ENCODE peak calls at places on chromosomes 7 and 10, in five cellular contexts. One of them, this sample, is unnamed.

GRCh38 chr7:142513221-142513955 is 235.9 kb upstream of the PRSS1 start:
- DNase-seq in HCT116: no peak
- DNase-seq in A549: no peak
- DNase-seq in SK-N-SH: no peak
- DNase-seq in endothelial cell of umbilical vein: no peak
- DNase-seq in this sample: no peak

GRCh38 chr10:11183000-11183399 is 165.3 kb downstream of the CELF2 start:
- DNase-seq in HCT116: no peak
- DNase-seq in A549: no peak
- DNase-seq in endothelial cell of umbilical vein: no peak
- DNase-seq in SK-N-SH: no peak
- DNase-seq in this sample: peak

GRCh38 chr10:17031656-17032630 is 97.7 kb downstream of the CUBN start:
- DNase-seq in SK-N-SH: no peak
- DNase-seq in A549: no peak
- DNase-seq in HCT116: no peak
- DNase-seq in endothelial cell of umbilical vein: no peak
- DNase-seq in this sample: peak

GRCh38 chr7:106865130-106866115 is at the start of gene PIK3CG:
- DNase-seq in A549: no peak
- DNase-seq in SK-N-SH: no peak
- DNase-seq in endothelial cell of umbilical vein: peak
- DNase-seq in HCT116: no peak
- DNase-seq in this sample: peak

GRCh38 chr7:64633401-64633800 is 32.5 kb upstream of the ZNF107 start:
- DNase-seq in HCT116: no peak
- DNase-seq in SK-N-SH: no peak
- DNase-seq in A549: no peak
- DNase-seq in endothelial cell of umbilical vein: no peak
- DNase-seq in this sample: no peak

GRCh38 chr7:158143196-158144120 is 444.2 kb downstream of the PTPRN2 start:
- DNase-seq in SK-N-SH: no peak
- DNase-seq in HCT116: no peak
- DNase-seq in endothelial cell of umbilical vein: no peak
- DNase-seq in A549: no peak
- DNase-seq in this sample: no peak

GRCh38 chr10:52343439-52343838 is 29.4 kb downstream of the DKK1 start:
- DNase-seq in SK-N-SH: no peak
- DNase-seq in endothelial cell of umbilical vein: no peak
- DNase-seq in A549: no peak
- DNase-seq in HCT116: no peak
- DNase-seq in this sample: no peak

GRCh38 chr7:95240910-95241309 is 83.4 kb downstream of the PON1 start:
- DNase-seq in endothelial cell of umbilical vein: no peak
- DNase-seq in SK-N-SH: no peak
- DNase-seq in A549: no peak
- DNase-seq in HCT116: no peak
- DNase-seq in this sample: no peak

GRCh38 chr7:101155303-101155702 is 1.0 kb downstream of the AP1S1 start:
- DNase-seq in SK-N-SH: no peak
- DNase-seq in endothelial cell of umbilical vein: no peak
- DNase-seq in HCT116: no peak
- DNase-seq in A549: no peak
- DNase-seq in this sample: no peak

GRCh38 chr7:4973728-4974198 is 14.8 kb upstream of the MMD2 start:
- DNase-seq in HCT116: peak
- DNase-seq in SK-N-SH: peak
- DNase-seq in A549: peak
- DNase-seq in endothelial cell of umbilical vein: peak
- DNase-seq in this sample: peak

GRCh38 chr7:68371985-68372384 is 1226.3 kb upstream of the AUTS2 start:
- DNase-seq in endothelial cell of umbilical vein: no peak
- DNase-seq in SK-N-SH: peak
- DNase-seq in A549: no peak
- DNase-seq in HCT116: no peak
- DNase-seq in this sample: no peak

GRCh38 chr10:110775022-110775379 is 96.7 kb upstream of the PDCD4 start:
- DNase-seq in A549: peak
- DNase-seq in SK-N-SH: no peak
- DNase-seq in HCT116: peak
- DNase-seq in endothelial cell of umbilical vein: no peak
- DNase-seq in this sample: no peak

GRCh38 chr10:6918305-6918704 is 338.2 kb upstream of the PRKCQ start:
- DNase-seq in A549: no peak
- DNase-seq in HCT116: no peak
- DNase-seq in SK-N-SH: peak
- DNase-seq in endothelial cell of umbilical vein: no peak
- DNase-seq in this sample: peak

GRCh38 chr10:26410356-26410755 is 27.8 kb upstream of the APBB1IP start:
- DNase-seq in HCT116: no peak
- DNase-seq in endothelial cell of umbilical vein: no peak
- DNase-seq in A549: no peak
- DNase-seq in SK-N-SH: no peak
- DNase-seq in this sample: no peak

GRCh38 chr10:80460399-80461207 is 6.5 kb downstream of the TSPAN14 start:
- DNase-seq in SK-N-SH: no peak
- DNase-seq in endothelial cell of umbilical vein: peak
- DNase-seq in HCT116: peak
- DNase-seq in A549: no peak
- DNase-seq in this sample: peak

GRCh38 chr7:36810476-36810875 is 86.2 kb upstream of the AOAH start:
- DNase-seq in SK-N-SH: no peak
- DNase-seq in HCT116: no peak
- DNase-seq in endothelial cell of umbilical vein: no peak
- DNase-seq in A549: no peak
- DNase-seq in this sample: no peak

GRCh38 chr10:79976999-79977398 is 28.1 kb upstream of the SFTPD start:
- DNase-seq in A549: no peak
- DNase-seq in HCT116: no peak
- DNase-seq in SK-N-SH: no peak
- DNase-seq in endothelial cell of umbilical vein: no peak
- DNase-seq in this sample: no peak

GRCh38 chr7:111076205-111076604 is 14.7 kb upstream of the LRRN3 start:
- DNase-seq in A549: no peak
- DNase-seq in HCT116: peak
- DNase-seq in endothelial cell of umbilical vein: no peak
- DNase-seq in SK-N-SH: no peak
- DNase-seq in this sample: no peak

GRCh38 chr10:48476279-48476982 is 128.4 kb downstream of the ARHGAP22 start:
- DNase-seq in A549: no peak
- DNase-seq in HCT116: no peak
- DNase-seq in endothelial cell of umbilical vein: peak
- DNase-seq in SK-N-SH: peak
- DNase-seq in this sample: no peak

DNA sequence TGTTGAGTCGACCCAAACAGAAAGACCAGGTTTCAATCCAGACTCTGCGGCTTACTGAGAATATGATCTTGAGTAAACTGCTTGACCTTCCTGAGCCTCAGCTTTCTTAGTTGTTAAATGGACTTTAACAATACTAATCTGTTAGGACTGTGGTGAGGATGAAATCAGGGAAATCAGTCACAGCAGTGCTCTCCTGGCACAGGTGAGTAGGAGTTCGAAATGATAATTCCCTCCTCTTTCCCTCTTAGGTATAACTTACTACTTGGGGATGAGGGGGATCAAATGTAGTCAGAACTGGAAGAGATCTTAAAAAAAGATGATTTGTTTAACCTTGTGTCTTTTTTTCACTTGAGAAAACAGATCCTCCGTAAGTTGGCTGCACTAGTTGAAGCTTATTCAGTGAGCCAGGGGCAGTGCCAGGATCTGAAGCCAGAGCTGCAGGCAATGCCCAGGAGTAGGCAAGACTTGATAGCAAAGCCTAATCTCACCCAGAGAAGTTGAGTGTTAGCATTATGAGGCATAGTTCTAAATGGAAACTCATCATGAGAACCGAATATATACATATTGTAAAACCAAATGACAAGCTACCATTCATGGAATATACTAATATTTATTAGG is 1.8 kb upstream of the MAGI2 start:
- DNase-seq in endothelial cell of umbilical vein: no peak
- DNase-seq in A549: no peak
- DNase-seq in SK-N-SH: no peak
- DNase-seq in HCT116: no peak
- DNase-seq in this sample: no peak
- H3K4me3 ChIP-seq in endothelial cell of umbilical vein: no peak
- H3K4me3 ChIP-seq in A549: no peak
- H3K4me3 ChIP-seq in SK-N-SH: peak
- H3K4me3 ChIP-seq in HCT116: no peak
- H3K4me3 ChIP-seq in this sample: no peak

DNA sequence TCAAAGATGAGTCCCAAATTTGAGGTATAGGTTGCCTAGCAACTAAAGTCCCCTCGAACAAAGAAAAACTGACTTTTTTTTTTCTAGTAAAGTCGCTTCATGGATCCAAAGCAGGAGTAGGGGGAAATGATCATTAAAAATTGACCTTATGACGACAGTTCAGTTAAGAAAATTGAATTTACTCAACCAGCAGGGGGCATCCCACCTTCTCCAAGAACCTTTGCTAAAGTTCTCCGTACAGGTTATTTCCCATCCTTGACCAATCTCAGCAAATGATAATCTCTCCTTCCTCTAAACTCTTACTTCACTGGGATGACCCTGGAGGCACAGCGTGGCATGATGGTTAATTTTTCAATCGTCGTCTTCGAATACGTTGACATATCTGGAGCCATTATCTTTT is 228.3 kb downstream of the CALN1 start:
- DNase-seq in SK-N-SH: peak
- DNase-seq in endothelial cell of umbilical vein: no peak
- DNase-seq in HCT116: peak
- DNase-seq in A549: no peak
- DNase-seq in this sample: peak
- TF ChIP-seq CTCF in SK-N-SH: peak
- TF ChIP-seq CTCF in endothelial cell of umbilical vein: no peak
- TF ChIP-seq CTCF in HCT116: no peak
- TF ChIP-seq CTCF in A549: no peak
- TF ChIP-seq CTCF in this sample: peak

GRCh38 chr10:103110407-103110806 is 82.7 kb downstream of the NT5C2 start:
- DNase-seq in A549: no peak
- DNase-seq in HCT116: no peak
- DNase-seq in endothelial cell of umbilical vein: no peak
- DNase-seq in SK-N-SH: no peak
- DNase-seq in this sample: no peak

GRCh38 chr10:103117247-103117646 is 75.8 kb downstream of the NT5C2 start:
- DNase-seq in HCT116: no peak
- DNase-seq in SK-N-SH: no peak
- DNase-seq in A549: no peak
- DNase-seq in endothelial cell of umbilical vein: no peak
- DNase-seq in this sample: no peak

GRCh38 chr10:103111031-103111917 is 81.8 kb downstream of the NT5C2 start:
- DNase-seq in HCT116: no peak
- DNase-seq in endothelial cell of umbilical vein: no peak
- DNase-seq in A549: no peak
- DNase-seq in SK-N-SH: no peak
- DNase-seq in this sample: peak

GRCh38 chr10:103111918-103112877 is 80.9 kb downstream of the NT5C2 start:
- DNase-seq in HCT116: no peak
- DNase-seq in endothelial cell of umbilical vein: no peak
- DNase-seq in SK-N-SH: no peak
- DNase-seq in A549: no peak
- DNase-seq in this sample: no peak

GRCh38 chr10:103114876-103115275 is 78.2 kb downstream of the NT5C2 start:
- DNase-seq in SK-N-SH: no peak
- DNase-seq in A549: no peak
- DNase-seq in HCT116: no peak
- DNase-seq in endothelial cell of umbilical vein: no peak
- DNase-seq in this sample: no peak
- TF ChIP-seq MAX in SK-N-SH: no peak
- TF ChIP-seq MAX in A549: no peak
- TF ChIP-seq MAX in HCT116: no peak
- TF ChIP-seq MAX in endothelial cell of umbilical vein: no peak
- TF ChIP-seq MAX in this sample: no peak

DNA sequence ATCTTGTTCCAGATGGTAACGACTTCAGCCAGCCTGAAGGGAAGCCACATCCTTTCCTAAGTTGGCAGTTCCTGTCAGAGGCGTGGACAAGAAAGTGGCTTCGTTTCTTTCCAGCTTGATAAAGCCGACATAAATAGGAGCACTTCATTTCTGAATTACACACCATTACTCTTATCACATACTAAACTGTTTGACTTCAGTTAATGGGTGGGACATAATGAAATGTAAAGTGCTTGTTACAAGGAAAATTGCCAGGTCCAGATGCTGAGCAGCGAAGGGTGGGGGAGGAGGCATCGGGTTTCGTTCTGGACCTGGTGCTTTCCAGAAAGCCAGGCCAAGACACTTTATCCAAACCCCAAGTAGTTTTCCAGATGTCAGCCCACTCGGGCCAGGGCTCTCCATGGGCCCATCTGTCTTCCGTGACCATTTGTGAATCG is 90.0 kb downstream of the TACC2 start:
- DNase-seq in HCT116: no peak
- DNase-seq in SK-N-SH: no peak
- DNase-seq in A549: no peak
- DNase-seq in endothelial cell of umbilical vein: no peak
- DNase-seq in this sample: no peak
- H3K4me3 ChIP-seq in HCT116: no peak
- H3K4me3 ChIP-seq in SK-N-SH: no peak
- H3K4me3 ChIP-seq in A549: no peak
- H3K4me3 ChIP-seq in endothelial cell of umbilical vein: no peak
- H3K4me3 ChIP-seq in this sample: no peak

GRCh38 chr7:146773506-146773905 is 656.9 kb downstream of the CNTNAP2 start:
- DNase-seq in SK-N-SH: no peak
- DNase-seq in A549: no peak
- DNase-seq in endothelial cell of umbilical vein: no peak
- DNase-seq in HCT116: no peak
- DNase-seq in this sample: no peak

GRCh38 chr7:146768941-146769340 is 652.3 kb downstream of the CNTNAP2 start:
- DNase-seq in HCT116: no peak
- DNase-seq in endothelial cell of umbilical vein: no peak
- DNase-seq in A549: no peak
- DNase-seq in SK-N-SH: no peak
- DNase-seq in this sample: no peak

DNA sequence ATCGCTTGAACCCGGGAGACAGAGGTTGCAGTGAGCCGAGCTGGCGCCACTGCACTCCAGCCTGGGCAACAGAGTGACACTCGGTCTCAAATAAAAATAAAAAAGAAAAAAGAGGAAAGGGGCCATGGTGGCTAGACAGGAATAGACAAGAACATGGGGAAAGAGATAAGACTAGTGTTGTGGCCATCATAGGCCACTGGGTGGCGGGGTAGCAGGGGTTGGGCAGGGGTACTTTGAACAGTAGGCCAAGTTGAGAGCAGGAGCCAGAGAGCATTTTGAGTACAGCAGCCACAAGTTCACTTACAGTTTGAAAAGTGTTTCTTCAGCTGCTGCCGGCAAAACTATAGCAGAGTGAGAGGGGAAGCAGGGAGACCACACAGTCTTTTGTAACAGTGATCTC is 656.0 kb downstream of the CNTNAP2 start:
- DNase-seq in SK-N-SH: no peak
- DNase-seq in A549: no peak
- DNase-seq in endothelial cell of umbilical vein: no peak
- DNase-seq in HCT116: no peak
- DNase-seq in this sample: peak
- TF ChIP-seq CTCF in SK-N-SH: peak
- TF ChIP-seq CTCF in A549: no peak
- TF ChIP-seq CTCF in endothelial cell of umbilical vein: no peak
- TF ChIP-seq CTCF in HCT116: no peak
- TF ChIP-seq CTCF in this sample: peak

GRCh38 chr10:100470367-100470766 is 7.6 kb downstream of the WNT8B start:
- DNase-seq in SK-N-SH: no peak
- DNase-seq in HCT116: no peak
- DNase-seq in A549: no peak
- DNase-seq in endothelial cell of umbilical vein: no peak
- DNase-seq in this sample: no peak
- TF ChIP-seq MAX in SK-N-SH: no peak
- TF ChIP-seq MAX in HCT116: no peak
- TF ChIP-seq MAX in A549: no peak
- TF ChIP-seq MAX in endothelial cell of umbilical vein: no peak
- TF ChIP-seq MAX in this sample: no peak

This sample was measured in NB4.